ENCODE peak calls at places on chromosomes 11 and 22, in five cellular contexts. K is lung, J is endodermal cell, Z is breast epithelium, Q is mucosa of descending colon. C is an unnamed sample.

GRCh38 chr22:36467042-36467810 is 14.2 kb downstream of the TXN2 start:
- DNase-seq in K (no peak), J (no peak), Z (no peak), Q (peak; percentile 65), C (no peak)

GRCh38 chr11:12275818-12276217 is 101.6 kb upstream of the PARVA start:
- DNase-seq in K (no peak), J (peak; percentile 23), Z (no peak), Q (no peak), C (no peak)

GRCh38 chr11:86641537-86642270 is 30.7 kb downstream of the ME3 start:
- DNase-seq in K (no peak), J (no peak), Z (no peak), Q (no peak), C (no peak)

GRCh38 chr11:65780770-65781151 is at the start of gene AP5B1:
- DNase-seq in K (peak; percentile 57), J (peak; percentile 86), Z (peak; percentile 58), Q (peak; percentile 80), C (peak; percentile 82)

GRCh38 chr22:29621761-29622526 is 18.5 kb downstream of the NF2 start:
- DNase-seq in K (no peak), J (no peak), Z (no peak), Q (no peak), C (no peak)

GRCh38 chr11:107591098-107591445 is at the start of gene ELMOD1:
- DNase-seq in K (no peak), J (peak; percentile 85), Z (no peak), Q (no peak), C (no peak)

GRCh38 chr11:28400236-28401100 is 292.3 kb downstream of the METTL15 start:
- DNase-seq in K (no peak), J (no peak), Z (no peak), Q (no peak), C (no peak)

GRCh38 chr11:117189191-117189940 is 9.8 kb upstream of the TAGLN start:
- DNase-seq in K (no peak), J (peak; percentile 32), Z (no peak), Q (peak; percentile 69), C (no peak)

GRCh38 chr11:88098289-88098688 is 77.0 kb downstream of the RAB38 start:
- DNase-seq in K (no peak), J (no peak), Z (no peak), Q (no peak), C (no peak)

GRCh38 chr11:25860677-25861445 is 471.1 kb upstream of the ANO3 start:
- DNase-seq in K (no peak), J (no peak), Z (no peak), Q (no peak), C (no peak)

GRCh38 chr11:8251767-8252295 is 11.8 kb downstream of the LMO1 start:
- DNase-seq in K (no peak), J (peak; percentile 24), Z (no peak), Q (no peak), C (no peak)

GRCh38 chr11:123798079-123798478 is 8.1 kb downstream of the OR6M1 start:
- DNase-seq in K (no peak), J (no peak), Z (no peak), Q (no peak), C (no peak)

GRCh38 chr22:44712962-44713361 is 11.0 kb downstream of the PRR5 start:
- DNase-seq in K (no peak), J (no peak), Z (no peak), Q (no peak), C (no peak)

GRCh38 chr11:124769804-124770774 is 8.0 kb upstream of the ESAM start:
- DNase-seq in K (no peak), J (peak; percentile 45), Z (no peak), Q (no peak), C (no peak)

GRCh38 chr11:28003615-28004014 is 104.3 kb downstream of the KIF18A start:
- DNase-seq in K (no peak), J (no peak), Z (no peak), Q (no peak), C (no peak)

GRCh38 chr11:79196950-79197349 is 243.9 kb downstream of the TENM4 start:
- DNase-seq in K (no peak), J (no peak), Z (no peak), Q (no peak), C (no peak)

GRCh38 chr11:58582437-58582836 is 3.6 kb downstream of the ZFP91 start:
- DNase-seq in K (no peak), J (no peak), Z (no peak), Q (no peak), C (no peak)
- H3K4me1 ChIP-seq in K (peaks cover 3% of the 10 kb centered on the region), J (no peaks in the 10 kb centered on the region), Z (peaks cover 12% of the 10 kb centered on the region), Q (peaks cover 35% of the 10 kb centered on the region), C (peaks cover 58% of the 10 kb centered on the region)

GRCh38 chr11:131491503-131491902 is 121.1 kb downstream of the NTM start:
- DNase-seq in K (no peak), J (no peak), Z (no peak), Q (no peak), C (no peak)
- TF ChIP-seq CTCF in K (no peak), J (no peak), Z (no peak), Q (no peak), C (no peak)

GRCh38 chr11:3041699-3042098 is 15.5 kb downstream of the CARS1 start:
- DNase-seq in K (no peak), J (no peak), Z (peak; percentile 79), Q (no peak), C (no peak)
- H3K4me1 ChIP-seq in K (peaks cover 11% of the 10 kb centered on the region), J (no peaks in the 10 kb centered on the region), Z (peaks cover 16% of the 10 kb centered on the region), Q (no peaks in the 10 kb centered on the region), C (peaks cover 14% of the 10 kb centered on the region)

GRCh38 chr11:64100345-64100744 is 64.6 kb downstream of the FLRT1 start:
- DNase-seq in K (no peak), J (peak; percentile 78), Z (no peak), Q (no peak), C (no peak)
- TF ChIP-seq CTCF in K (no peak), J (peak; percentile 72), Z (no peak), Q (no peak), C (no peak)

GRCh38 chr22:49917997-49918910 is at the start of the genes ALG12 and CRELD2:
- DNase-seq in K (peak; percentile 97), J (peak; percentile 99), Z (peak; percentile 98), Q (peak; percentile 97), C (peak; percentile 97)
- H3K4me1 ChIP-seq in K (peaks cover 12% of the 10 kb centered on the region), J (no peaks in the 10 kb centered on the region), Z (peaks cover 6% of the 10 kb centered on the region), Q (peaks cover 23% of the 10 kb centered on the region), C (peaks cover 23% of the 10 kb centered on the region)

C was measured in vagina.